ENCODE peak calls at places on chromosomes 2 and 18, in four cellular contexts. W, Q, A and C are unnamed samples.

GRCh38 chr2:146807568-146808168 is 1037.2 kb upstream of the ACVR2A start:
- DNase-seq in Q (no peak), W (no peak), A (no peak), C (no peak)

GRCh38 chr2:173264603-173265366 is 89.9 kb upstream of the CDCA7 start:
- DNase-seq in Q (peak; percentile 55), A (peak; percentile 33), W (no peak), C (no peak)

GRCh38 chr2:41722668-41723369 is 325.0 kb upstream of the PKDCC start:
- DNase-seq in Q (no peak), W (no peak), A (no peak), C (peak; percentile 52)

GRCh38 chr18:25737710-25738251 is 352.6 kb downstream of the SS18 start:
- DNase-seq in A (no peak), W (no peak), Q (no peak), C (peak; percentile 97)

GRCh38 chr2:54634564-54635511 is 88.6 kb upstream of the EML6 start:
- DNase-seq in A (no peak), Q (peak; percentile 93), W (no peak), C (peak; percentile 84)

GRCh38 chr2:168831662-168832061 is 29.2 kb downstream of the NOSTRIN start:
- DNase-seq in Q (no peak), W (no peak), A (no peak), C (no peak)

GRCh38 chr18:50917021-50917420 is 38.1 kb downstream of the ME2 start:
- DNase-seq in Q (no peak), W (no peak), A (no peak), C (peak; percentile 15)

GRCh38 chr2:39506215-39506614 is 69.1 kb upstream of the MAP4K3 start:
- DNase-seq in Q (no peak), W (no peak), A (no peak), C (no peak)

GRCh38 chr2:231554327-231554726 is 24.1 kb upstream of the NMUR1 start:
- DNase-seq in Q (no peak), A (no peak), W (no peak), C (no peak)

GRCh38 chr2:25257032-25257455 is 84.7 kb downstream of the DNMT3A start:
- DNase-seq in Q (no peak), A (no peak), W (peak; percentile 81), C (peak; percentile 85)

GRCh38 chr2:144086965-144087364 is 433.0 kb downstream of the ZEB2 start:
- DNase-seq in A (no peak), W (no peak), Q (no peak), C (peak; percentile 62)

GRCh38 chr2:166900700-166901099 is 12.4 kb downstream of the XIRP2 start:
- DNase-seq in Q (no peak), W (no peak), A (no peak), C (peak; percentile 29)

GRCh38 chr2:2647156-2647555 is 316.1 kb upstream of the MYT1L start:
- DNase-seq in Q (no peak), W (peak; percentile 17), A (no peak), C (peak; percentile 2)

GRCh38 chr2:144583741-144584453 is 64.0 kb upstream of the ZEB2 start:
- DNase-seq in A (peak; percentile 37), Q (no peak), W (no peak), C (peak; percentile 90)

GRCh38 chr2:216490061-216490460 is 8.6 kb upstream of the RPL37A start:
- DNase-seq in Q (no peak), W (no peak), A (no peak), C (peak; percentile 80)

GRCh38 chr2:183349046-183349445 is 224.8 kb downstream of the NUP35 start:
- DNase-seq in W (no peak), Q (no peak), A (no peak), C (no peak)

GRCh38 chr2:218329826-218330651 is 26.6 kb upstream of the CATIP start:
- DNase-seq in Q (peak; percentile 59), W (no peak), A (no peak), C (no peak)

GRCh38 chr18:79625195-79625923 is 54.2 kb upstream of the CTDP1 start:
- DNase-seq in W (no peak), Q (peak; percentile 79), A (no peak), C (peak; percentile 8)

GRCh38 chr18:62714671-62715438 is 486 bp upstream of the PHLPP1 start:
- DNase-seq in W (peak; percentile 96), A (peak; percentile 97), Q (peak; percentile 93), C (peak; percentile 100)

GRCh38 chr2:238260879-238261278 is 21.0 kb upstream of the HES6 start:
- DNase-seq in W (no peak), A (no peak), Q (no peak), C (no peak)

GRCh38 chr2:23925702-23926288 is 1.1 kb downstream of the ATAD2B start:
- DNase-seq in Q (peak; percentile 87), W (no peak), A (peak; percentile 71), C (peak; percentile 68)

GRCh38 chr2:69833752-69834151 is 4.3 kb downstream of the GMCL1 start:
- DNase-seq in Q (no peak), A (no peak), W (no peak), C (no peak)

GRCh38 chr2:49288902-49289680 is 134.8 kb upstream of the FSHR start:
- DNase-seq in A (no peak), Q (no peak), W (no peak), C (no peak)

GRCh38 chr2:147425437-147426038 is 419.3 kb upstream of the ACVR2A start:
- DNase-seq in Q (no peak), A (no peak), W (no peak), C (no peak)

GRCh38 chr18:2606335-2606734 is 35.0 kb downstream of the NDC80 start:
- DNase-seq in W (no peak), Q (no peak), A (no peak), C (no peak)

GRCh38 chr2:78718031-78718430 is 307.5 kb upstream of the REG3G start:
- DNase-seq in A (no peak), W (no peak), Q (no peak), C (no peak)

GRCh38 chr2:134280726-134281125 is 26.9 kb downstream of the MGAT5 start:
- DNase-seq in Q (no peak), A (no peak), W (no peak), C (no peak)

GRCh38 chr2:134279417-134279816 is 25.5 kb downstream of the MGAT5 start:
- DNase-seq in W (no peak), Q (no peak), A (no peak), C (no peak)

GRCh38 chr2:134281815-134282419 is 28.0 kb downstream of the MGAT5 start:
- DNase-seq in Q (no peak), W (no peak), A (no peak), C (no peak)

GRCh38 chr2:134278546-134278945 is 24.7 kb downstream of the MGAT5 start:
- DNase-seq in A (no peak), W (no peak), Q (no peak), C (no peak)

GRCh38 chr2:134280231-134280630 is 26.4 kb downstream of the MGAT5 start:
- DNase-seq in A (no peak), Q (no peak), W (no peak), C (no peak)
- TF ChIP-seq RCOR1 in A (no peak), Q (no peak), W (no peak), C (no peak)

GRCh38 chr2:201344663-201345366 is 12.3 kb downstream of the FLACC1 start:
- DNase-seq in A (peak; percentile 58), W (no peak), Q (peak; percentile 16), C (no peak)
- TF ChIP-seq MXI1 in A (no peak), W (no peak), Q (no peak), C (no peak)

GRCh38 chr2:195533771-195534642 is 123.0 kb upstream of the SLC39A10 start:
- DNase-seq in W (no peak), Q (no peak), A (peak; percentile 67), C (peak; percentile 94)
- TF ChIP-seq RCOR1 in W (no peak), Q (no peak), A (no peak), C (peak; percentile 49)

GRCh38 chr2:131076707-131077106 is 16.6 kb downstream of the FAM168B start:
- DNase-seq in W (no peak), A (no peak), Q (no peak), C (no peak)
- TF ChIP-seq MXI1 in W (no peak), A (no peak), Q (no peak), C (no peak)

GRCh38 chr2:229713371-229714079 is 830 bp downstream of the DNER start:
- DNase-seq in Q (no peak), W (peak; percentile 87), A (no peak), C (no peak)

GRCh38 chr2:229714736-229715541 is 584 bp upstream of the DNER start:
- DNase-seq in W (peak; percentile 70), A (peak; percentile 50), Q (no peak), C (peak; percentile 55)

GRCh38 chr2:229715895-229716507 is 1.6 kb upstream of the DNER start:
- DNase-seq in Q (no peak), A (peak; percentile 40), W (peak; percentile 48), C (no peak)

GRCh38 chr2:229712125-229712524 is 2.2 kb downstream of the DNER start:
- DNase-seq in A (no peak), Q (no peak), W (no peak), C (peak; percentile 23)

GRCh38 chr2:229714080-229714735 is at the start of gene DNER:
- DNase-seq in W (peak; percentile 94), A (peak; percentile 24), Q (no peak), C (no peak)
- TF ChIP-seq RCOR1 in W (no peak), A (no peak), Q (no peak), C (no peak)

DNA sequence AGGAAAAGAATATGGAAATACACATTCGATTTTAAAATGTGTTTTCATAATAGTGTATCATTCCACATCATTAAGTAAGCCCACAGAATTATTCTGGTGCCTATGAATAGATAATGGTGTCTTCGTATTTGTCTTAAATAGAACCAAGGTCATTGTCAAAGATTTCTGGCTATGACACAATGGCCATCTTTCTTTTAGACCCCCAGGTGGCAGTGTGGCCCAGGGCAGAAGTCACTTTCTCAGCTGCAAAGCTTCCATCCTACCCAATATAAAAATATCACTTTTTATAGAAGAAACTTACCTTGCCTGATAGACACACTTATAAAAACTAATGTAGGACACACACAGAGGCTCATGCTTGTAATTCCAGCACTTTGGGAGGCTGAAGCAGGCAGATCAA is 57.5 kb downstream of the ZRANB3 start:
- DNase-seq in A (peak; percentile 42), W (peak; percentile 37), Q (peak; percentile 5), C (peak; percentile 8)
- TF ChIP-seq MXI1 in A (no peak), W (no peak), Q (no peak), C (no peak)